ENCODE peak calls at places on chromosomes 1 and 21, in five cellular contexts. A, W, F, Z and N are unnamed samples. For H3K4me1 and H3K36me3, the result is how much of the 10 kb centered on the place peaks cover.

GRCh38 chr1:30425046-30425445 is 298.3 kb downstream of the MATN1 start:
- DNase-seq in A (no peak), W (no peak), F (no peak), Z (no peak), N (no peak)

GRCh38 chr1:59474496-59474895 is 177.6 kb downstream of the FGGY start:
- DNase-seq in A (no peak), W (no peak), F (no peak), Z (no peak), N (no peak)

GRCh38 chr1:96741335-96741734 is 19.8 kb downstream of the PTBP2 start:
- DNase-seq in A (no peak), W (no peak), F (peak), Z (no peak), N (no peak)

GRCh38 chr1:112935474-112936289 is 20.3 kb downstream of the SLC16A1 start:
- DNase-seq in A (no peak), W (no peak), F (no peak), Z (no peak), N (no peak)

GRCh38 chr21:45555557-45556301 is 13.5 kb upstream of the SLC19A1 start:
- DNase-seq in A (peak), W (peak), F (peak), Z (peak), N (no peak)

GRCh38 chr1:203077956-203078355 is 7.9 kb downstream of the MYOG start:
- DNase-seq in A (no peak), W (no peak), F (no peak), Z (no peak), N (no peak)

GRCh38 chr1:61743716-61744620 is 1.7 kb downstream of the PATJ start:
- DNase-seq in A (no peak), W (no peak), F (no peak), Z (peak), N (no peak)

GRCh38 chr1:51433269-51433971 is 85.6 kb downstream of the EPS15 start:
- DNase-seq in A (no peak), W (no peak), F (no peak), Z (no peak), N (no peak)

GRCh38 chr1:43285269-43285986 is at the start of gene C1orf210:
- DNase-seq in A (peak), W (no peak), F (no peak), Z (peak), N (peak)

GRCh38 chr1:29753771-29754607 is 517.7 kb downstream of the PTPRU start:
- DNase-seq in A (peak), W (no peak), F (no peak), Z (peak), N (no peak)

GRCh38 chr21:32456497-32456918 is 44.0 kb downstream of the EVA1C start:
- DNase-seq in A (no peak), W (no peak), F (peak), Z (no peak), N (no peak)

GRCh38 chr1:118783095-118783758 is 204.9 kb downstream of the TBX15 start:
- DNase-seq in A (no peak), W (no peak), F (no peak), Z (no peak), N (peak)

GRCh38 chr1:205961970-205962820 is 18.9 kb upstream of the SLC26A9 start:
- DNase-seq in A (no peak), W (no peak), F (peak), Z (no peak), N (no peak)

GRCh38 chr1:231049121-231049979 is 9.3 kb upstream of the FAM89A start:
- DNase-seq in A (no peak), W (no peak), F (no peak), Z (no peak), N (no peak)

GRCh38 chr1:1132042-1132927 is 16.4 kb upstream of the C1orf159 start:
- DNase-seq in A (no peak), W (no peak), F (no peak), Z (peak), N (no peak)

GRCh38 chr21:36113647-36114428 is 21.0 kb upstream of the CBR3 start:
- DNase-seq in A (no peak), W (peak), F (no peak), Z (peak), N (no peak)

GRCh38 chr1:91779603-91780021 is 106.3 kb downstream of the TGFBR3 start:
- DNase-seq in A (no peak), W (no peak), F (no peak), Z (no peak), N (no peak)

GRCh38 chr1:31434101-31434871 is 21.3 kb downstream of the SERINC2 start:
- DNase-seq in A (no peak), W (no peak), F (no peak), Z (no peak), N (no peak)

GRCh38 chr1:238642231-238642630 is 744.1 kb upstream of the CHRM3 start:
- DNase-seq in A (no peak), W (no peak), F (no peak), Z (no peak), N (no peak)

GRCh38 chr1:1287288-1288110 is 7.3 kb downstream of the SCNN1D start:
- DNase-seq in A (no peak), W (no peak), F (no peak), Z (no peak), N (no peak)

GRCh38 chr1:214432247-214432646 is 119.2 kb downstream of the PTPN14 start:
- DNase-seq in A (no peak), W (no peak), F (no peak), Z (no peak), N (no peak)

GRCh38 chr1:24847995-24848857 is 81.8 kb downstream of the RUNX3 start:
- DNase-seq in A (peak), W (peak), F (peak), Z (peak), N (peak)

GRCh38 chr1:174996474-174996873 is 3.3 kb upstream of the CACYBP start:
- DNase-seq in A (no peak), W (no peak), F (no peak), Z (no peak), N (no peak)

GRCh38 chr1:26786437-26787380 is 1.0 kb upstream of the PIGV start:
- DNase-seq in A (peak), W (peak), F (peak), Z (peak), N (no peak)

GRCh38 chr1:29488794-29489309 is 252.5 kb downstream of the PTPRU start:
- DNase-seq in A (peak), W (no peak), F (no peak), Z (no peak), N (no peak)

GRCh38 chr1:42335050-42335808 is at the start of gene FOXJ3:
- DNase-seq in A (peak), W (peak), F (peak), Z (peak), N (peak)

GRCh38 chr1:20485527-20486456 is at the start of gene CAMK2N1:
- DNase-seq in A (peak), W (no peak), F (peak), Z (peak), N (no peak)

GRCh38 chr1:12386130-12386529 is 156.3 kb downstream of the VPS13D start:
- DNase-seq in A (no peak), W (no peak), F (no peak), Z (no peak), N (no peak)

GRCh38 chr1:220818421-220819173 is 31.9 kb downstream of the MTARC1 start:
- DNase-seq in A (peak), W (no peak), F (no peak), Z (peak), N (peak)

GRCh38 chr1:161082996-161083742 is 6.2 kb downstream of the NECTIN4 start:
- DNase-seq in A (no peak), W (no peak), F (no peak), Z (peak), N (no peak)

GRCh38 chr1:86957206-86957605 is 42.8 kb downstream of the HS2ST1 start:
- DNase-seq in A (no peak), W (no peak), F (no peak), Z (no peak), N (no peak)

GRCh38 chr1:198681247-198681646 is 42.4 kb downstream of the PTPRC start:
- DNase-seq in A (no peak), W (peak), F (no peak), Z (no peak), N (no peak)

GRCh38 chr1:198679535-198680173 is 40.8 kb downstream of the PTPRC start:
- DNase-seq in A (no peak), W (no peak), F (no peak), Z (no peak), N (no peak)

GRCh38 chr1:198680174-198680871 is 41.5 kb downstream of the PTPRC start:
- DNase-seq in A (no peak), W (peak), F (no peak), Z (no peak), N (no peak)

GRCh38 chr1:198683449-198683848 is 44.6 kb downstream of the PTPRC start:
- DNase-seq in A (no peak), W (no peak), F (no peak), Z (no peak), N (no peak)

GRCh38 chr1:198681831-198682756 is 43.3 kb downstream of the PTPRC start:
- DNase-seq in A (no peak), W (peak), F (no peak), Z (peak), N (no peak)
- H3K4me1 ChIP-seq in A (under half), W (half or more), F (under half), Z (under half), N (under half)

GRCh38 chr1:197444754-197445153 is 176.7 kb downstream of the CRB1 start:
- DNase-seq in A (no peak), W (no peak), F (no peak), Z (no peak), N (no peak)
- H3K4me3 ChIP-seq in A (no peak), W (no peak), F (no peak), Z (no peak), N (no peak)

DNA sequence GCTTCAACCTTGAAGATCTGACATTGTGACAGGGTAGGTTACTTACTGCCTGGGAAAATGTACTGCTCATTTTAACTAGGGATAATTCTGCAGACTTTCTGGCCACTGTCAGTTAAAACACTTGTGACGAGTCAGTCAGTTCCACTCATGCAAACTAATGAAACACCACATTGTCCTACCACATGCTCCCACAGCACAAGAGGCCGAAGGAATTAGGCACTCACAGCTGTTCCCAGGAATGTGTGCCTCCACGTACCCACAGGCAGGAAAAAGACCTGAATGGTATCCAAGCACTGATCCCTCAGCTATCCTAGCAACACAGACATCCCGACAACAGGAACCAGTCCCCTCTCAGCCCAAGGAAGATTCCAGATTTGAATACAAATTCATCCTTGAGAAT is 12.3 kb downstream of the BCAR3 start:
- DNase-seq in A (no peak), W (no peak), F (no peak), Z (no peak), N (no peak)
- H3K36me3 ChIP-seq in A (under half), W (under half), F (under half), Z (under half), N (under half)

GRCh38 chr1:35726814-35727433 is 8.2 kb upstream of the C1orf216 start:
- DNase-seq in A (peak), W (peak), F (peak), Z (peak), N (no peak)
- H3K4me1 ChIP-seq in A (under half), W (under half), F (under half), Z (under half), N (under half)